ENCODE peak calls at places on chromosome 21, in six cellular contexts. One of them, this sample, is unnamed.
A peak's percentile ranks its signal among the peaks of the same experiment; 100 is the strongest.

GRCh38 chr21:35617491-35617890 is 442.8 kb downstream of the SETD4 start:
- DNase-seq in stimulated activated naive CD8-positive, alpha-beta T cell treated with anti-CD3 and anti-CD28 coated beads, Interleukin-15, amount 100 ng/mL, for 72 hours: no peak
- DNase-seq in neural progenitor cell: no peak
- DNase-seq in Right ventricle myocardium superior: no peak
- DNase-seq in RWPE2: no peak
- DNase-seq in GF-D8: no peak
- DNase-seq in this sample: no peak

GRCh38 chr21:36202721-36203602 is 46.3 kb downstream of the DOP1B start:
- DNase-seq in Right ventricle myocardium superior: no peak
- DNase-seq in stimulated activated naive CD8-positive, alpha-beta T cell treated with anti-CD3 and anti-CD28 coated beads, Interleukin-15, amount 100 ng/mL, for 72 hours: no peak
- DNase-seq in RWPE2: no peak
- DNase-seq in neural progenitor cell: no peak
- DNase-seq in GF-D8: no peak
- DNase-seq in this sample: no peak

GRCh38 chr21:15775981-15776380 is 46.2 kb downstream of the USP25 start:
- DNase-seq in neural progenitor cell: no peak
- DNase-seq in stimulated activated naive CD8-positive, alpha-beta T cell treated with anti-CD3 and anti-CD28 coated beads, Interleukin-15, amount 100 ng/mL, for 72 hours: no peak
- DNase-seq in Right ventricle myocardium superior: no peak
- DNase-seq in RWPE2: no peak
- DNase-seq in GF-D8: no peak
- DNase-seq in this sample: no peak

GRCh38 chr21:15352009-15352408 is 287.2 kb upstream of the NRIP1 start:
- DNase-seq in Right ventricle myocardium superior: no peak
- DNase-seq in GF-D8: no peak
- DNase-seq in stimulated activated naive CD8-positive, alpha-beta T cell treated with anti-CD3 and anti-CD28 coated beads, Interleukin-15, amount 100 ng/mL, for 72 hours: no peak
- DNase-seq in RWPE2: no peak
- DNase-seq in neural progenitor cell: no peak
- DNase-seq in this sample: no peak

GRCh38 chr21:46604975-46605758 is at the start of gene S100B:
- DNase-seq in Right ventricle myocardium superior: no peak
- DNase-seq in stimulated activated naive CD8-positive, alpha-beta T cell treated with anti-CD3 and anti-CD28 coated beads, Interleukin-15, amount 100 ng/mL, for 72 hours: peak; percentile 31
- DNase-seq in neural progenitor cell: peak; percentile 41
- DNase-seq in GF-D8: no peak
- DNase-seq in RWPE2: no peak
- DNase-seq in this sample: peak; percentile 97

GRCh38 chr21:17981060-17981459 is 161.9 kb upstream of the C21orf91 start:
- DNase-seq in neural progenitor cell: no peak
- DNase-seq in Right ventricle myocardium superior: no peak
- DNase-seq in RWPE2: no peak
- DNase-seq in stimulated activated naive CD8-positive, alpha-beta T cell treated with anti-CD3 and anti-CD28 coated beads, Interleukin-15, amount 100 ng/mL, for 72 hours: no peak
- DNase-seq in GF-D8: no peak
- DNase-seq in this sample: peak; percentile 12

GRCh38 chr21:15249285-15249993 is 184.6 kb upstream of the NRIP1 start:
- DNase-seq in GF-D8: no peak
- DNase-seq in RWPE2: no peak
- DNase-seq in stimulated activated naive CD8-positive, alpha-beta T cell treated with anti-CD3 and anti-CD28 coated beads, Interleukin-15, amount 100 ng/mL, for 72 hours: no peak
- DNase-seq in Right ventricle myocardium superior: no peak
- DNase-seq in neural progenitor cell: no peak
- DNase-seq in this sample: no peak

GRCh38 chr21:25862596-25862995 is 127.8 kb downstream of the GABPA start:
- DNase-seq in Right ventricle myocardium superior: no peak
- DNase-seq in GF-D8: no peak
- DNase-seq in RWPE2: no peak
- DNase-seq in stimulated activated naive CD8-positive, alpha-beta T cell treated with anti-CD3 and anti-CD28 coated beads, Interleukin-15, amount 100 ng/mL, for 72 hours: peak; percentile 17
- DNase-seq in neural progenitor cell: peak; percentile 32
- DNase-seq in this sample: no peak

GRCh38 chr21:42574234-42575027 is 60.8 kb downstream of the SLC37A1 start:
- DNase-seq in stimulated activated naive CD8-positive, alpha-beta T cell treated with anti-CD3 and anti-CD28 coated beads, Interleukin-15, amount 100 ng/mL, for 72 hours: peak; percentile 5
- DNase-seq in Right ventricle myocardium superior: peak; percentile 22
- DNase-seq in GF-D8: no peak
- DNase-seq in RWPE2: no peak
- DNase-seq in neural progenitor cell: no peak
- DNase-seq in this sample: no peak

GRCh38 chr21:45329261-45330074 is 41.8 kb upstream of the POFUT2 start:
- DNase-seq in stimulated activated naive CD8-positive, alpha-beta T cell treated with anti-CD3 and anti-CD28 coated beads, Interleukin-15, amount 100 ng/mL, for 72 hours: no peak
- DNase-seq in RWPE2: peak; percentile 62
- DNase-seq in GF-D8: no peak
- DNase-seq in neural progenitor cell: no peak
- DNase-seq in Right ventricle myocardium superior: peak; percentile 42
- DNase-seq in this sample: no peak

GRCh38 chr21:35217504-35218060 is 168.5 kb upstream of the RUNX1 start:
- DNase-seq in stimulated activated naive CD8-positive, alpha-beta T cell treated with anti-CD3 and anti-CD28 coated beads, Interleukin-15, amount 100 ng/mL, for 72 hours: peak; percentile 78
- DNase-seq in GF-D8: no peak
- DNase-seq in Right ventricle myocardium superior: no peak
- DNase-seq in neural progenitor cell: no peak
- DNase-seq in RWPE2: peak; percentile 98
- DNase-seq in this sample: no peak

GRCh38 chr21:44013380-44014088 is 1.4 kb downstream of the TRAPPC10 start:
- DNase-seq in Right ventricle myocardium superior: peak; percentile 10
- DNase-seq in GF-D8: peak; percentile 85
- DNase-seq in neural progenitor cell: no peak
- DNase-seq in stimulated activated naive CD8-positive, alpha-beta T cell treated with anti-CD3 and anti-CD28 coated beads, Interleukin-15, amount 100 ng/mL, for 72 hours: peak; percentile 45
- DNase-seq in RWPE2: no peak
- DNase-seq in this sample: no peak

GRCh38 chr21:45530423-45531113 is 11.7 kb downstream of the SLC19A1 start:
- DNase-seq in RWPE2: peak; percentile 63
- DNase-seq in neural progenitor cell: no peak
- DNase-seq in stimulated activated naive CD8-positive, alpha-beta T cell treated with anti-CD3 and anti-CD28 coated beads, Interleukin-15, amount 100 ng/mL, for 72 hours: no peak
- DNase-seq in Right ventricle myocardium superior: peak; percentile 34
- DNase-seq in GF-D8: no peak
- DNase-seq in this sample: no peak

GRCh38 chr21:32587112-32587511 is 1.8 kb upstream of the TCP10L start:
- DNase-seq in stimulated activated naive CD8-positive, alpha-beta T cell treated with anti-CD3 and anti-CD28 coated beads, Interleukin-15, amount 100 ng/mL, for 72 hours: no peak
- DNase-seq in Right ventricle myocardium superior: no peak
- DNase-seq in neural progenitor cell: no peak
- DNase-seq in RWPE2: no peak
- DNase-seq in GF-D8: no peak
- DNase-seq in this sample: no peak

GRCh38 chr21:39885119-39885848 is 18.0 kb downstream of the PCP4 start:
- DNase-seq in stimulated activated naive CD8-positive, alpha-beta T cell treated with anti-CD3 and anti-CD28 coated beads, Interleukin-15, amount 100 ng/mL, for 72 hours: no peak
- DNase-seq in RWPE2: no peak
- DNase-seq in neural progenitor cell: peak; percentile 47
- DNase-seq in GF-D8: no peak
- DNase-seq in Right ventricle myocardium superior: peak; percentile 70
- DNase-seq in this sample: peak; percentile 73

GRCh38 chr21:46368533-46369285 is 44.8 kb downstream of the PCNT start:
- DNase-seq in GF-D8: peak; percentile 36
- DNase-seq in neural progenitor cell: no peak
- DNase-seq in stimulated activated naive CD8-positive, alpha-beta T cell treated with anti-CD3 and anti-CD28 coated beads, Interleukin-15, amount 100 ng/mL, for 72 hours: peak; percentile 79
- DNase-seq in Right ventricle myocardium superior: no peak
- DNase-seq in RWPE2: no peak
- DNase-seq in this sample: no peak

GRCh38 chr21:15514073-15514946 is 215.5 kb upstream of the USP25 start:
- DNase-seq in Right ventricle myocardium superior: no peak
- DNase-seq in RWPE2: no peak
- DNase-seq in neural progenitor cell: no peak
- DNase-seq in stimulated activated naive CD8-positive, alpha-beta T cell treated with anti-CD3 and anti-CD28 coated beads, Interleukin-15, amount 100 ng/mL, for 72 hours: peak; percentile 21
- DNase-seq in GF-D8: no peak
- DNase-seq in this sample: peak; percentile 46

GRCh38 chr21:39103689-39104088 is 79.6 kb downstream of the PSMG1 start:
- DNase-seq in Right ventricle myocardium superior: no peak
- DNase-seq in RWPE2: no peak
- DNase-seq in stimulated activated naive CD8-positive, alpha-beta T cell treated with anti-CD3 and anti-CD28 coated beads, Interleukin-15, amount 100 ng/mL, for 72 hours: no peak
- DNase-seq in GF-D8: no peak
- DNase-seq in neural progenitor cell: no peak
- DNase-seq in this sample: no peak

GRCh38 chr21:42315296-42315891 is at the start of gene TFF3:
- DNase-seq in neural progenitor cell: peak; percentile 46
- DNase-seq in Right ventricle myocardium superior: no peak
- DNase-seq in stimulated activated naive CD8-positive, alpha-beta T cell treated with anti-CD3 and anti-CD28 coated beads, Interleukin-15, amount 100 ng/mL, for 72 hours: no peak
- DNase-seq in GF-D8: no peak
- DNase-seq in RWPE2: no peak
- DNase-seq in this sample: no peak

GRCh38 chr21:35159881-35160280 is 110.8 kb upstream of the RUNX1 start:
- DNase-seq in Right ventricle myocardium superior: no peak
- DNase-seq in stimulated activated naive CD8-positive, alpha-beta T cell treated with anti-CD3 and anti-CD28 coated beads, Interleukin-15, amount 100 ng/mL, for 72 hours: no peak
- DNase-seq in GF-D8: no peak
- DNase-seq in RWPE2: no peak
- DNase-seq in neural progenitor cell: no peak
- DNase-seq in this sample: no peak

GRCh38 chr21:15742052-15742451 is 12.3 kb downstream of the USP25 start:
- DNase-seq in GF-D8: no peak
- DNase-seq in RWPE2: no peak
- DNase-seq in Right ventricle myocardium superior: no peak
- DNase-seq in neural progenitor cell: peak; percentile 15
- DNase-seq in stimulated activated naive CD8-positive, alpha-beta T cell treated with anti-CD3 and anti-CD28 coated beads, Interleukin-15, amount 100 ng/mL, for 72 hours: no peak
- DNase-seq in this sample: no peak

GRCh38 chr21:46038871-46039397 is 57.4 kb downstream of the COL6A1 start:
- DNase-seq in stimulated activated naive CD8-positive, alpha-beta T cell treated with anti-CD3 and anti-CD28 coated beads, Interleukin-15, amount 100 ng/mL, for 72 hours: no peak
- DNase-seq in Right ventricle myocardium superior: peak; percentile 85
- DNase-seq in RWPE2: no peak
- DNase-seq in neural progenitor cell: no peak
- DNase-seq in GF-D8: no peak
- DNase-seq in this sample: no peak

GRCh38 chr21:36615274-36615964 is 83.5 kb upstream of the SIM2 start:
- DNase-seq in stimulated activated naive CD8-positive, alpha-beta T cell treated with anti-CD3 and anti-CD28 coated beads, Interleukin-15, amount 100 ng/mL, for 72 hours: no peak
- DNase-seq in GF-D8: no peak
- DNase-seq in Right ventricle myocardium superior: no peak
- DNase-seq in neural progenitor cell: peak; percentile 31
- DNase-seq in RWPE2: no peak
- DNase-seq in this sample: no peak

GRCh38 chr21:35506352-35506751 is 457.2 kb upstream of the RUNX1 start:
- DNase-seq in Right ventricle myocardium superior: no peak
- DNase-seq in RWPE2: no peak
- DNase-seq in neural progenitor cell: no peak
- DNase-seq in GF-D8: no peak
- DNase-seq in stimulated activated naive CD8-positive, alpha-beta T cell treated with anti-CD3 and anti-CD28 coated beads, Interleukin-15, amount 100 ng/mL, for 72 hours: no peak
- DNase-seq in this sample: no peak

GRCh38 chr21:35324372-35325220 is 275.5 kb upstream of the RUNX1 start:
- DNase-seq in Right ventricle myocardium superior: peak; percentile 45
- DNase-seq in neural progenitor cell: no peak
- DNase-seq in RWPE2: no peak
- DNase-seq in GF-D8: no peak
- DNase-seq in stimulated activated naive CD8-positive, alpha-beta T cell treated with anti-CD3 and anti-CD28 coated beads, Interleukin-15, amount 100 ng/mL, for 72 hours: no peak
- DNase-seq in this sample: no peak

GRCh38 chr21:34800797-34801518 is 132.2 kb downstream of the CLIC6 start:
- DNase-seq in Right ventricle myocardium superior: no peak
- DNase-seq in RWPE2: no peak
- DNase-seq in stimulated activated naive CD8-positive, alpha-beta T cell treated with anti-CD3 and anti-CD28 coated beads, Interleukin-15, amount 100 ng/mL, for 72 hours: no peak
- DNase-seq in neural progenitor cell: no peak
- DNase-seq in GF-D8: no peak
- DNase-seq in this sample: no peak

This sample was measured in Ammon's horn.